ENCODE peak calls at places on chromosomes 13 and 19, in five cellular contexts. C, K, Q, F and J are unnamed samples.

GRCh38 chr19:48821633-48822032 is 10.8 kb upstream of the BCAT2 start:
- DNase-seq in C (no peak), K (no peak), Q (no peak), F (no peak), J (no peak)

GRCh38 chr19:7973883-7974282 is 30.4 kb upstream of the TIMM44 start:
- DNase-seq in C (no peak), K (no peak), Q (no peak), F (no peak), J (no peak)

GRCh38 chr19:55157064-55157908 is at the start of gene TNNI3:
- DNase-seq in C (no peak), K (no peak), Q (no peak), F (no peak), J (no peak)

GRCh38 chr19:44845286-44845611 is 848 bp upstream of the NECTIN2 start:
- DNase-seq in C (no peak), K (no peak), Q (no peak), F (no peak), J (no peak)

GRCh38 chr13:46077260-46077659 is 24.7 kb upstream of the ZC3H13 start:
- DNase-seq in C (no peak), K (no peak), Q (no peak), F (no peak), J (no peak)

GRCh38 chr19:2578911-2579677 is 103.2 kb downstream of the GADD45B start:
- DNase-seq in C (peak; percentile 83), K (no peak), Q (peak; percentile 90), F (peak; percentile 70), J (peak; percentile 94)

GRCh38 chr19:41083516-41083915 is 4.7 kb upstream of the CYP2A13 start:
- DNase-seq in C (no peak), K (no peak), Q (no peak), F (no peak), J (no peak)

GRCh38 chr19:52722062-52723005 is 12.5 kb downstream of the ZNF611 start:
- DNase-seq in C (no peak), K (no peak), Q (peak; percentile 98), F (no peak), J (peak; percentile 95)

GRCh38 chr13:114339779-114340534 is 25.7 kb downstream of the CHAMP1 start:
- DNase-seq in C (peak; percentile 63), K (peak; percentile 14), Q (peak; percentile 62), F (peak; percentile 64), J (peak; percentile 74)

GRCh38 chr13:37598572-37598971 is at the start of gene POSTN:
- DNase-seq in C (no peak), K (no peak), Q (no peak), F (no peak), J (peak; percentile 34)

GRCh38 chr19:49528211-49528771 is 488 bp downstream of the RCN3 start:
- DNase-seq in C (no peak), K (no peak), Q (peak; percentile 90), F (no peak), J (peak; percentile 91)

GRCh38 chr13:51475727-51476521 is 23.1 kb upstream of the INTS6 start:
- DNase-seq in C (no peak), K (no peak), Q (peak; percentile 35), F (no peak), J (peak; percentile 59)

GRCh38 chr13:26024558-26024957 is 27.3 kb downstream of the SHISA2 start:
- DNase-seq in C (no peak), K (no peak), Q (no peak), F (no peak), J (no peak)

GRCh38 chr19:38284422-38284821 is 19.6 kb upstream of the C19orf33 start:
- DNase-seq in C (no peak), K (no peak), Q (no peak), F (no peak), J (no peak)

GRCh38 chr13:42307461-42307860 is 35.5 kb downstream of the AKAP11 start:
- DNase-seq in C (no peak), K (no peak), Q (no peak), F (no peak), J (no peak)

GRCh38 chr13:37747071-37747612 is 122.4 kb downstream of the TRPC4 start:
- DNase-seq in C (no peak), K (no peak), Q (peak; percentile 90), F (peak; percentile 57), J (peak; percentile 67)

GRCh38 chr13:95338905-95339304 is 37.7 kb upstream of the ABCC4 start:
- DNase-seq in C (no peak), K (no peak), Q (no peak), F (no peak), J (no peak)

GRCh38 chr13:90562388-90562787 is 785.1 kb upstream of the MIR17HG start:
- DNase-seq in C (no peak), K (no peak), Q (no peak), F (peak; percentile 48), J (no peak)

GRCh38 chr19:20243629-20244028 is 76.6 kb downstream of the ZNF486 start:
- DNase-seq in C (no peak), K (no peak), Q (no peak), F (no peak), J (no peak)

GRCh38 chr19:2014731-2015610 is 543 bp downstream of the BTBD2 start:
- DNase-seq in C (peak; percentile 56), K (no peak), Q (no peak), F (peak; percentile 68), J (peak; percentile 67)

GRCh38 chr13:37618554-37618953 is 20.0 kb upstream of the POSTN start:
- DNase-seq in C (no peak), K (no peak), Q (peak; percentile 83), F (no peak), J (peak; percentile 82)

GRCh38 chr19:37905936-37906867 is at the start of gene WDR87:
- DNase-seq in C (no peak), K (peak; percentile 84), Q (no peak), F (peak; percentile 93), J (peak; percentile 24)